ENCODE peak calls at places on chromosomes 12 and 14, in six cellular contexts. L is pancreas; F is CD4-positive, CD25-positive, alpha-beta regulatory T cell; P is stimulated activated effector memory CD8-positive, alpha-beta T cell treated with anti-CD3 and anti-CD28 coated beads, Interleukin-12 subunit alpha, Interleukin-12 subunit beta, amount 100 ng/mL, for 72 hours; N is CD8-positive, alpha-beta T cell; R is stimulated activated naive B cell treated with anti-CD40 and anti-IgM and Interleukin-4, amounts not matched to agents 10 μg/mL and 1 μg/mL and 100 μg/mL, for 72 hours. C is an unnamed sample.

GRCh38 chr14:95123895-95124579 is 33.3 kb downstream of the DICER1 start:
- ATAC-seq in R (no peak), P (no peak), F (no peak), L (no peak), N (no peak), C (peak)

GRCh38 chr12:49462103-49462739 is 76.6 kb upstream of the KCNH3 start:
- ATAC-seq in P (no peak), F (no peak), L (no peak), N (no peak), R (no peak), C (no peak)

GRCh38 chr12:120490833-120491512 is 4.9 kb upstream of the DYNLL1 start:
- ATAC-seq in P (no peak), N (no peak), R (no peak), F (no peak), L (no peak), C (no peak)

GRCh38 chr12:62785941-62786559 is 148.9 kb downstream of the PPM1H start:
- ATAC-seq in L (peak), P (peak), R (no peak), F (no peak), N (no peak), C (peak)

GRCh38 chr12:47160296-47161244 is 80.8 kb upstream of the AMIGO2 start:
- ATAC-seq in R (peak), P (no peak), F (no peak), L (no peak), N (no peak), C (no peak)

GRCh38 chr14:103122578-103123127 is 608 bp upstream of the TNFAIP2 start:
- ATAC-seq in P (no peak), L (peak), F (no peak), R (peak), N (no peak), C (peak)

GRCh38 chr14:85516239-85517112 is 13.5 kb upstream of the FLRT2 start:
- ATAC-seq in R (no peak), N (no peak), L (no peak), F (no peak), P (no peak), C (no peak)

GRCh38 chr12:20963762-20964161 is 153.3 kb downstream of the SLCO1B3 start:
- ATAC-seq in P (no peak), N (no peak), L (peak), R (no peak), F (no peak), C (no peak)

GRCh38 chr14:89276424-89276975 is 140.5 kb downstream of the FOXN3 start:
- ATAC-seq in N (peak), R (peak), F (peak), L (no peak), P (peak), C (no peak)

GRCh38 chr12:32309811-32310755 is 89.3 kb upstream of the FGD4 start:
- ATAC-seq in R (no peak), P (no peak), F (no peak), L (peak), N (no peak), C (no peak)

GRCh38 chr14:105710119-105711057 is 184.0 kb downstream of the TMEM121 start:
- ATAC-seq in L (no peak), N (no peak), P (no peak), R (no peak), F (no peak), C (no peak)

GRCh38 chr12:54222609-54223008 is 33.8 kb upstream of the SMUG1 start:
- ATAC-seq in P (no peak), R (no peak), N (no peak), F (no peak), L (no peak), C (no peak)

GRCh38 chr12:76460807-76461206 is 98.8 kb downstream of the OSBPL8 start:
- ATAC-seq in P (no peak), N (no peak), L (no peak), F (no peak), R (no peak), C (no peak)

GRCh38 chr12:23775208-23775607 is 174.3 kb downstream of the SOX5 start:
- ATAC-seq in L (no peak), P (no peak), R (no peak), F (no peak), N (no peak), C (no peak)

GRCh38 chr14:73467800-73468199 is 9.5 kb upstream of the NUMB start:
- ATAC-seq in F (no peak), N (no peak), P (peak), R (no peak), L (no peak), C (no peak)

GRCh38 chr12:124002021-124002640 is 29.1 kb downstream of the ZNF664 start:
- ATAC-seq in P (no peak), L (no peak), R (no peak), N (no peak), F (no peak), C (no peak)

GRCh38 chr12:27818421-27818918 is 38.4 kb upstream of the MANSC4 start:
- ATAC-seq in P (no peak), F (no peak), R (no peak), L (peak), N (no peak), C (peak)

GRCh38 chr14:54673193-54674121 is 106.5 kb downstream of the SAMD4A start:
- ATAC-seq in F (no peak), P (no peak), N (no peak), R (no peak), L (no peak), C (peak)

GRCh38 chr12:80033457-80033856 is 65.9 kb upstream of the OTOGL start:
- ATAC-seq in R (no peak), F (no peak), P (no peak), L (no peak), N (no peak), C (peak)

GRCh38 chr12:68964013-68964412 is 31.0 kb upstream of the CPM start:
- ATAC-seq in P (peak), F (no peak), L (no peak), R (peak), N (no peak), C (no peak)

GRCh38 chr12:102917026-102917787 is at the start of gene PAH:
- ATAC-seq in N (peak), L (peak), P (peak), F (peak), R (peak), C (no peak)

GRCh38 chr14:94904636-94905035 is 134.7 kb upstream of the GSC start:
- ATAC-seq in F (no peak), L (no peak), N (no peak), P (no peak), R (no peak), C (no peak)

GRCh38 chr12:5580911-5581488 is 149.1 kb downstream of the NTF3 start:
- ATAC-seq in F (no peak), P (no peak), L (no peak), R (no peak), N (no peak), C (no peak)

GRCh38 chr14:68440776-68441175 is 352.1 kb downstream of the ZFP36L1 start:
- ATAC-seq in F (no peak), N (no peak), P (no peak), L (no peak), R (no peak), C (no peak)

GRCh38 chr14:84544486-84544885 is 985.5 kb upstream of the FLRT2 start:
- ATAC-seq in L (no peak), N (no peak), F (no peak), R (no peak), P (no peak), C (no peak)

GRCh38 chr12:15982471-15982870 is 71.3 kb downstream of the DERA start:
- ATAC-seq in N (no peak), F (no peak), L (peak), P (no peak), R (no peak), C (no peak)

GRCh38 chr14:71665157-71665556 is 267.1 kb upstream of the RGS6 start:
- ATAC-seq in F (no peak), P (no peak), L (no peak), R (no peak), N (no peak), C (no peak)

GRCh38 chr14:25111061-25111601 is 61.2 kb upstream of the STXBP6 start:
- ATAC-seq in N (no peak), R (no peak), L (peak), P (no peak), F (no peak), C (peak)

GRCh38 chr12:66538970-66539369 is 139.9 kb downstream of the GRIP1 start:
- ATAC-seq in N (no peak), P (no peak), L (no peak), F (no peak), R (no peak), C (no peak)

GRCh38 chr12:110233212-110233903 is 47.7 kb upstream of the ATP2A2 start:
- ATAC-seq in F (no peak), P (no peak), L (no peak), R (no peak), N (no peak), C (no peak)

GRCh38 chr12:95997911-95998510 is 1.9 kb upstream of the HAL start:
- ATAC-seq in L (no peak), P (peak), F (no peak), R (peak), N (no peak), C (no peak)

GRCh38 chr12:124862768-124863408 is 776 bp downstream of the SCARB1 start:
- ATAC-seq in L (peak), R (peak), F (peak), P (peak), N (peak), C (peak)

GRCh38 chr12:121911824-121912585 is 6.4 kb upstream of the CFAP251 start:
- ATAC-seq in F (no peak), P (peak), N (no peak), R (no peak), L (no peak), C (no peak)

GRCh38 chr14:86574026-86574777 is 1044.3 kb downstream of the FLRT2 start:
- ATAC-seq in L (no peak), P (no peak), N (no peak), R (no peak), F (no peak), C (no peak)